ENCODE peak calls at places on chromosome 4, in five cellular contexts. N is HepG2, M is SK-N-SH, T is K562, G is GM12878. W is an unnamed sample.

GRCh38 chr4:173821031-173821430 is 291.0 kb upstream of the HAND2 start:
- DNase-seq in N (no peak), G (no peak), T (no peak), M (no peak), W (no peak)

GRCh38 chr4:24969486-24969885 is 56.6 kb upstream of the CCDC149 start:
- DNase-seq in M (no peak), N (no peak), T (no peak), G (no peak), W (no peak)

GRCh38 chr4:114077610-114078009 is 98.2 kb upstream of the ARSJ start:
- DNase-seq in G (no peak), N (no peak), M (no peak), T (no peak), W (peak)

GRCh38 chr4:90190510-90190909 is 63.3 kb downstream of the CCSER1 start:
- DNase-seq in G (no peak), M (no peak), N (no peak), T (no peak), W (no peak)

GRCh38 chr4:110605077-110605476 is 17.8 kb downstream of the PITX2 start:
- DNase-seq in G (no peak), N (no peak), M (no peak), T (no peak), W (no peak)

GRCh38 chr4:86556791-86557415 is 37.2 kb upstream of the PTPN13 start:
- DNase-seq in M (no peak), G (no peak), N (no peak), T (no peak), W (no peak)

GRCh38 chr4:81684357-81684756 is 212.7 kb upstream of the RASGEF1B start:
- DNase-seq in G (no peak), M (no peak), N (no peak), T (no peak), W (no peak)

GRCh38 chr4:86977621-86978184 is 42.9 kb downstream of the AFF1 start:
- DNase-seq in M (no peak), N (peak), G (peak), T (no peak), W (peak)

GRCh38 chr4:112523764-112524505 is 8.0 kb upstream of the NEUROG2 start:
- DNase-seq in T (peak), M (peak), N (peak), G (no peak), W (peak)

GRCh38 chr4:143381171-143382118 is 44.8 kb downstream of the GAB1 start:
- DNase-seq in G (no peak), T (peak), M (peak), N (no peak), W (no peak)

GRCh38 chr4:152956650-152957436 is 20.7 kb downstream of the FHDC1 start:
- DNase-seq in G (no peak), N (peak), T (peak), M (no peak), W (no peak)

GRCh38 chr4:86919824-86920223 is 15.0 kb upstream of the AFF1 start:
- DNase-seq in T (no peak), M (no peak), G (no peak), N (no peak), W (no peak)

GRCh38 chr4:96162631-96163030 is 322.7 kb downstream of the PDHA2 start:
- DNase-seq in T (no peak), N (no peak), G (no peak), M (no peak), W (no peak)

GRCh38 chr4:41332666-41333065 is 75.9 kb downstream of the UCHL1 start:
- DNase-seq in T (no peak), M (no peak), N (no peak), G (no peak), W (no peak)

GRCh38 chr4:3261411-3262207 is 12.7 kb downstream of the MSANTD1 start:
- DNase-seq in T (no peak), N (no peak), G (no peak), M (peak), W (no peak)

GRCh38 chr4:81470456-81471327 is 1.0 kb downstream of the RASGEF1B start:
- DNase-seq in G (no peak), N (no peak), T (no peak), M (no peak), W (no peak)

GRCh38 chr4:67929447-67929846 is 33.8 kb downstream of the TMPRSS11A start:
- DNase-seq in T (no peak), M (no peak), G (no peak), N (no peak), W (peak)

DNA sequence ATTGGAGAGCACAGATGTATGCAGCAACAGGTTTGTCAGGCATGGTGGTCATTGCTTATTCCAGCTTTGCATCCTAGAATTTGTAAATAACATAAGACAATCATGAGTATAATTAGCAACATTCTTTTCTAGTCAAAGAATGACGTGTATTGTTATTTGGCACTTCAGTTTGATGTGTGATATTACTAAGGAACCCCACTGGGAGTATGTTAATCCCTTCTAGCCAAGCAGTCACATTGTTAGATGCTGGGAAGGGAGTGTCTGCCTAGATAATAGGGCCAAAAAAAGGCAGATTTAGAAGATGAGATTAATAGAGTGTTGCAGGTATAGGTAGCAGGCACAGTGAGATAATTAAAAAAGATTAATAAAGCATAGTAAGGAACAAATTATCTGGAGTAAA is 159.2 kb upstream of the WDFY3 start:
- DNase-seq in T (no peak), N (no peak), G (no peak), M (no peak), W (no peak)
- TF ChIP-seq ZBTB33 in T (no peak), N (no peak), G (no peak), M (no peak), W (no peak)

GRCh38 chr4:93994175-93994994 is 165.8 kb downstream of the ATOH1 start:
- DNase-seq in M (no peak), G (no peak), N (no peak), T (no peak), W (no peak)
- H2AFZ ChIP-seq in M (no peak), G (no peak), N (no peak), T (no peak), W (no peak)

GRCh38 chr4:23237771-23238170 is 545.0 kb downstream of the GBA3 start:
- DNase-seq in T (no peak), G (no peak), N (no peak), M (peak), W (no peak)

GRCh38 chr4:23241408-23241807 is 548.7 kb downstream of the GBA3 start:
- DNase-seq in G (no peak), M (no peak), N (no peak), T (no peak), W (no peak)

GRCh38 chr4:23242962-23243361 is 550.2 kb downstream of the GBA3 start:
- DNase-seq in M (no peak), G (no peak), T (no peak), N (no peak), W (no peak)

GRCh38 chr4:23235613-23236390 is 543.1 kb downstream of the GBA3 start:
- DNase-seq in M (no peak), N (no peak), G (no peak), T (no peak), W (no peak)

GRCh38 chr4:23238848-23239247 is 546.1 kb downstream of the GBA3 start:
- DNase-seq in G (no peak), T (no peak), M (no peak), N (no peak), W (no peak)
- TF ChIP-seq ZBTB33 in G (no peak), T (no peak), M (no peak), N (no peak), W (no peak)

GRCh38 chr4:125317526-125317880 is 2.7 kb downstream of the FAT4 start:
- DNase-seq in G (no peak), N (no peak), M (peak), T (no peak), W (no peak)
- H2AFZ ChIP-seq in G (no peak), N (no peak), M (peak), T (no peak), W (no peak)

DNA sequence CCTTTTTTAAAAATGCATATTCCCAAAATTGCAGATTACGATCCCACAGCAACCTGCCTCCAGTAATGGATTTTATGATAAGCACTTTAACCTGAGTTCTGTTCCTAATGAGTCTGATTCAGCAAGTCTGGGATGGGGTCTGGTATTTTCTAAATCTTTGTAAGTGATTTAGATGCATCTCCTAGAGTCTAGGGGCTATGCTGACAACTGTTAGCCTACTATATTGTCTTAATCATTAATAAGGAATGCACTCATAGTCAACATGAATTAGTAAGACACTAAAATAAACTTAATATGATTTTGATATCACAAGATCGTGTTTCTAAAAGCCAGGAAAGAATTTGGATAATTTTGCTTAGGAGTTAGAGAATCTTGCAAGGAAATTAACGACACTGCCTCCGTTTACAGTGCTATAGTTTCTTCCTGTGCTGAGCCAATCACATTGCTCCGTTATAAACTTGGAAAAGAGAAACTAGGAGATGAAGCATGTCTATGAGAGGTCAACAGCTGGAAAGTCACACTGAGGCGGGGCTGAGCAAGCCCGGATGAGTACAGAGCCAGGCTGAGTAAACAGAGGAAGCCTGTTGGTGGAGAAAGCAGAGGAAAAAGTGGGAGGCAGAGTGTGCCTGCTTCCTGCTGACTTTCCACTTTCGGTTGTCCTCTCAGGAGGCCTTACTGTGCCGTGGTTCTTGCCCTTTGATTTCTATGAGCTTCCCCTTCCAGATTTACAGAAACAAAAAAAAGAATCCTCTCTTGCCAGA is 5.4 kb downstream of the SCARB2 start:
- DNase-seq in M (peak), G (no peak), N (peak), T (peak), W (no peak)
- TF ChIP-seq ZBTB33 in M (no peak), G (no peak), N (no peak), T (no peak), W (no peak)

DNA sequence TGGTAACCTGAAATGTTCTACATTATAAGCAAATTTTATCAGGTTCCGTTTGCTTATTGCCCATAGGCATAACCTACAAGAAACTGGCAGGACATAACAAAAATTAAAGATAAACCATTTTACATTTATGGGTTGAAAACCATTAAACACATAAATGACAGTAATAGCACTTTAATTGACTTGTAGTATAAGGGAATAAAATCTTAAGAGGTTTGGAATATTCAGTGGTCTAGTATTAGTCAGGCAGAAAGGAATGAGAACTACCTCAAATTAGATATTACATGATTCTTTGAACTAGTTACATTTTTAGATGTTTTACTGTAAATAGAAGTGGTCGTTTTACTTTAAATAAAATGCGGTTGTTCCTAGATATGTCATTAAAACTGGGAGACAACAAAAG is 111.9 kb downstream of the ADAMTS3 start:
- DNase-seq in T (no peak), M (no peak), G (no peak), N (no peak), W (no peak)
- H2AFZ ChIP-seq in T (no peak), M (no peak), G (no peak), N (no peak), W (no peak)

DNA sequence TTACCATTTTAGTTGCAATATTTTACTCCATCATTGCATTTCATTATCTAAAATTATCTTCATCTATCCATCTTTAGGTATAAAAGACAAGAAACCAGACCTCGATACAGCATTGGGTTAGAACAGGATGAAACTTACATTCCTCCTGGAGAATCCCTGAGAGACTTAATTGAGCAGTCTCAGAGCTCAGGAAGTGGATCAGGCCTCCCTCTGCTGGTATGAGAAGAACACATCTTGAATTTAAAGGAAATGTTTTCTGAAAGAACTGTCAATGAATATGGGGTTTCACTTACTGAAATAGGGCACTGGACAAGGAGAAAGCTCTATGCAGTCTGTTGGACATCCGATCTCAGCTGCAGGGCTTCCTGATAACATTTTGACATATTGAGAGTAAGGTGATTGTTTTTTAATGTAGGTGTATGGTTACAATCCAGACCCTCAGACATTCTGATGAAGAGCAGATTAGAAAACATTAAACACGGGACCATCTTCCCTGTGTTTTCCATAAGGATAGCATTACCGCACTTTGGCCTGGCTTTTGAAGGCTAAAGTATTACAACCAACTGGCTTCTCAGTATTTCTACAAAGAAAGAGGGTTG is 367.2 kb downstream of the BMPR1B start:
- DNase-seq in N (peak), M (peak), G (no peak), T (peak), W (peak)
- TF ChIP-seq ZBTB33 in N (no peak), M (no peak), G (no peak), T (no peak), W (no peak)

GRCh38 chr4:22778547-22779163 is 85.9 kb downstream of the GBA3 start:
- DNase-seq in T (peak), G (no peak), N (no peak), M (no peak), W (no peak)

DNA sequence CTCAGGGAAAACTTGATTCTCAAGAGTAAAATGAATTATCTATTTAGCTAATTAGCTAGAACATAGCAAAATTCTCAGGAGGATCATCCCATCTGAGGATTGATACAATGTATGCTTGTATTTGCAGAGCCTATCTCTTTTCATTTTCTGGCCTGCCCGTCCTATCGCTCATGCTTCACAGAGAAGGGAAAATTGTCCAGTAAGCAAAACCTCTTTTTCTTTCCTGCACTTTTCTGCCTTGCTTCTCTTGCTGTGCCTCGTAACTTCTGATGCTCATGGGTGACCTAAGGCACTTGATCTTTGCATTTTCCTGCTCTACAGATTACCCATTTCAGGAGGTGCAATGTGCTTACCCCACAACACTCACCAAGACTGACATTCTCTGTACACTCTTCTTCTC is 88.1 kb downstream of the GBA3 start:
- DNase-seq in M (no peak), T (no peak), N (no peak), G (no peak), W (no peak)
- H2AFZ ChIP-seq in M (no peak), T (no peak), N (no peak), G (no peak), W (no peak)

GRCh38 chr4:1609901-1610790 is 74.0 kb downstream of the FAM53A start:
- DNase-seq in N (no peak), T (no peak), G (no peak), M (no peak), W (no peak)
- TF ChIP-seq ZBTB33 in N (no peak), T (no peak), G (no peak), M (no peak), W (no peak)